ENCODE peak calls at places on chromosomes 7 and 10, in nine cellular contexts. M is AG04449, N is neural progenitor cell, A is osteocyte, O is GM10248, E is HFF-Myc, P is B cell, V is HCT116, L is endothelial cell. T is an unnamed sample.

GRCh38 chr7:115124409-115124939 is 202.6 kb downstream of the MDFIC start:
- DNase-seq in P (no peak), O (no peak), L (no peak), V (no peak), N (no peak), E (no peak), A (no peak), M (no peak), T (no peak)

GRCh38 chr7:22969010-22969431 is 44.9 kb downstream of the HYCC1 start:
- DNase-seq in P (no peak), O (no peak), A (no peak), L (no peak), M (no peak), V (no peak), N (no peak), E (no peak), T (no peak)

GRCh38 chr7:140586517-140586916 is 54.1 kb downstream of the DENND2A start:
- DNase-seq in O (no peak), N (no peak), M (no peak), P (no peak), L (no peak), V (no peak), E (no peak), A (no peak), T (no peak)

GRCh38 chr10:124095096-124095495 is 1.7 kb upstream of the CHST15 start:
- DNase-seq in P (no peak), O (no peak), L (peak), A (no peak), V (no peak), N (no peak), E (no peak), M (no peak), T (no peak)

GRCh38 chr7:148650232-148650858 is 48.4 kb upstream of the CUL1 start:
- DNase-seq in E (no peak), P (no peak), N (no peak), M (no peak), O (no peak), A (no peak), L (no peak), V (no peak), T (no peak)

GRCh38 chr10:113047963-113048781 is 98.1 kb downstream of the TCF7L2 start:
- DNase-seq in E (no peak), V (no peak), L (no peak), P (no peak), N (no peak), A (no peak), M (no peak), O (no peak), T (no peak)

GRCh38 chr10:43083764-43084163 is 6.9 kb downstream of the RET start:
- DNase-seq in P (no peak), N (no peak), V (no peak), A (no peak), O (no peak), L (no peak), M (no peak), E (no peak), T (no peak)

GRCh38 chr7:90948085-90948484 is 316.1 kb upstream of the FZD1 start:
- DNase-seq in P (no peak), V (no peak), E (no peak), O (no peak), L (no peak), N (no peak), A (no peak), M (no peak), T (no peak)

GRCh38 chr7:12385364-12385786 is 18.3 kb downstream of the VWDE start:
- DNase-seq in N (peak), O (no peak), L (no peak), M (no peak), P (no peak), A (no peak), V (no peak), E (no peak), T (no peak)

GRCh38 chr7:151736403-151736909 is 140.5 kb downstream of the PRKAG2 start:
- DNase-seq in L (peak), V (peak), O (no peak), N (peak), A (peak), M (peak), P (no peak), E (peak), T (no peak)

GRCh38 chr7:33933611-33934281 is 28.4 kb downstream of the BMPER start:
- DNase-seq in V (no peak), N (no peak), P (no peak), E (peak), O (no peak), M (peak), A (no peak), L (no peak), T (no peak)

GRCh38 chr7:95859434-95859833 is 87.1 kb downstream of the DYNC1I1 start:
- DNase-seq in N (peak), A (peak), E (no peak), O (no peak), M (peak), L (no peak), V (no peak), P (no peak), T (no peak)

GRCh38 chr10:114042895-114043531 is 653 bp upstream of the ADRB1 start:
- DNase-seq in M (no peak), E (no peak), P (peak), V (peak), A (no peak), O (peak), L (peak), N (peak), T (peak)

GRCh38 chr7:158546214-158546613 is 41.4 kb downstream of the PTPRN2 start:
- DNase-seq in M (no peak), A (no peak), N (no peak), O (no peak), E (no peak), V (no peak), L (no peak), P (no peak), T (no peak)

GRCh38 chr10:91603931-91604331 is 28.9 kb downstream of the PPP1R3C start:
- DNase-seq in A (no peak), L (no peak), E (no peak), O (no peak), M (no peak), N (no peak), P (no peak), V (no peak), T (no peak)

GRCh38 chr7:29881724-29882123 is 75.4 kb downstream of the WIPF3 start:
- DNase-seq in M (no peak), P (no peak), V (no peak), A (no peak), N (peak), E (no peak), L (peak), O (no peak), T (no peak)

GRCh38 chr10:102918817-102919236 is 733 bp downstream of the CNNM2 start:
- DNase-seq in P (peak), A (no peak), E (no peak), V (no peak), N (peak), L (no peak), O (peak), M (no peak), T (peak)

GRCh38 chr7:116225860-116226259 is 15.5 kb downstream of the TES start:
- DNase-seq in L (no peak), E (no peak), O (no peak), A (no peak), V (no peak), N (no peak), P (no peak), M (no peak), T (no peak)

GRCh38 chr10:114271014-114271778 is 32.1 kb downstream of the VWA2 start:
- DNase-seq in N (no peak), P (no peak), O (no peak), V (no peak), A (no peak), E (no peak), M (peak), L (no peak), T (no peak)

GRCh38 chr10:103781329-103782061 is 73.9 kb downstream of the SH3PXD2A start:
- DNase-seq in N (peak), E (peak), V (peak), M (peak), A (no peak), O (no peak), L (no peak), P (no peak), T (peak)

GRCh38 chr7:151174246-151175046 is 7.0 kb upstream of the GBX1 start:
- DNase-seq in L (no peak), N (no peak), V (no peak), A (peak), P (peak), E (no peak), M (no peak), O (no peak), T (peak)

GRCh38 chr10:63129888-63130287 is 3.2 kb upstream of the NRBF2 start:
- DNase-seq in P (no peak), V (no peak), E (no peak), N (peak), O (no peak), A (no peak), L (no peak), M (no peak), T (no peak)

GRCh38 chr10:63132651-63133055 is 475 bp upstream of the NRBF2 start:
- DNase-seq in V (no peak), P (no peak), N (no peak), M (no peak), O (no peak), L (no peak), A (no peak), E (no peak), T (no peak)

GRCh38 chr10:63137306-63137705 is 4.2 kb downstream of the NRBF2 start:
- DNase-seq in A (no peak), M (no peak), P (no peak), O (no peak), L (no peak), E (no peak), N (no peak), V (no peak), T (peak)

GRCh38 chr10:63133787-63134557 is 844 bp downstream of the NRBF2 start:
- DNase-seq in V (no peak), N (no peak), O (peak), A (no peak), L (no peak), P (peak), E (no peak), M (no peak), T (no peak)

GRCh38 chr10:63133056-63133786 is at the start of gene NRBF2:
- DNase-seq in V (peak), O (peak), L (peak), P (peak), E (peak), A (peak), M (peak), N (peak), T (peak)
- TF ChIP-seq CTCF in V (peak), O (no peak), L (no peak), P (peak), E (peak), A (peak), M (peak), N (peak), T (no peak)

DNA sequence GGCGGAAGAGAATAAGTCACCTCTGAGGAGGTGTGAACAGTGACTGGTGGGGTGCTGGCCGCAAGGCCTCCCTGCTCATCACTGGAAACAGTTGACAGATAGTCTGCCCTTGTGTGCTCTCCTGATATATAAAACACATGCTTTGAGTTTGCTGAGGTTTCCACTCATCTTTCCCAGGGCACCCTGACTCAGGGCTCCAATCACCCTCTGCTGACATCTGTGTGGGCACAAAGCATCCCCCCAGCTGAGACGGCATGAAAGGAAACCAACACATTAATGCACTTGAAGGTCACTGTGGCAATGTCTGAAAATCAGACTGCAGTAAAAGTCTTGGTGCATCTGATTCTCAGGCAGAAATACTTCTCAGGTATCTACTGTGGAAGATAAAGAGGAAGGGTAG is 49.8 kb downstream of the EPDR1 start:
- DNase-seq in V (no peak), E (no peak), P (no peak), A (no peak), N (no peak), L (no peak), O (no peak), M (no peak), T (no peak)
- TF ChIP-seq CTCF in V (no peak), E (no peak), P (no peak), A (no peak), N (no peak), L (no peak), O (no peak), M (no peak), T (no peak)

DNA sequence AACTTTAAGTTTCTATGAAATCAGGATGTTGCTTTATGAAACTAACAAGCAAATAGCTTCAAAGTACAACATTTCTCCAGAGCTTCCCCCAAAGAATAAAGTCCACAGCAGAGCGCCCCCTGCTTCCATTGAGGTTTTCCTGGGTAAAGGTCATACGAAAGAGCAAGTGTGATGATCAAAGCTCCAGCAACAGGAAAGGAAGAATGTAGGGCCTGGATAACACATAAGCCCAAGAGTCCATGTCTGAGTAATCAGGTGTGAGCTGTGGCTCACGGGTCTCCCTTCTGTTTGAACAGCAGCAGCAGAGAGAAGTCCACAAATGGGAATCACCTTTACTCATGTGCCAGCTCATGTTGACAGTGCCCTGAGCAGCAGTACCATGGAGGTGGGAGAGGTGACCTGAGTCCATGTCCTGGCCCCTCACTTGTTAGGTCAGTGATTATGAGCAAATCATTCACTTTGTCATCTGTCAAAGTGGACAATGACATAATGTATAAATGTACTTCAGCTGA is 50.5 kb downstream of the MRPL32 start:
- DNase-seq in V (no peak), L (no peak), A (no peak), O (no peak), E (no peak), P (no peak), N (no peak), M (no peak), T (no peak)
- TF ChIP-seq CTCF in V (peak), L (no peak), A (no peak), O (no peak), E (no peak), P (no peak), N (no peak), M (no peak), T (no peak)

GRCh38 chr7:50631100-50631499 is 65.9 kb upstream of the DDC start:
- DNase-seq in M (no peak), L (no peak), A (no peak), O (no peak), E (no peak), V (no peak), P (no peak), N (no peak), T (no peak)

GRCh38 chr7:50632561-50633413 is 67.6 kb upstream of the DDC start:
- DNase-seq in E (peak), A (no peak), N (peak), O (peak), L (peak), M (no peak), P (peak), V (peak), T (peak)

GRCh38 chr7:50629238-50629901 is 64.2 kb upstream of the DDC start:
- DNase-seq in M (no peak), N (no peak), A (no peak), E (no peak), P (no peak), V (no peak), O (no peak), L (no peak), T (no peak)

GRCh38 chr7:50633414-50633710 is 68.2 kb upstream of the DDC start:
- DNase-seq in P (no peak), L (no peak), O (no peak), N (no peak), V (no peak), M (no peak), A (no peak), E (no peak), T (no peak)

GRCh38 chr7:50631639-50632038 is 66.4 kb upstream of the DDC start:
- DNase-seq in E (no peak), N (no peak), V (no peak), L (no peak), M (no peak), A (no peak), O (no peak), P (no peak), T (no peak)
- TF ChIP-seq CTCF in E (no peak), N (no peak), V (no peak), L (no peak), M (no peak), A (no peak), O (no peak), P (no peak), T (no peak)

GRCh38 chr7:67636363-67637355 is 640.0 kb downstream of the TYW1 start:
- DNase-seq in L (no peak), N (peak), O (no peak), M (no peak), A (no peak), V (no peak), P (no peak), E (no peak), T (no peak)
- TF ChIP-seq CTCF in L (no peak), N (peak), O (no peak), M (no peak), A (no peak), V (no peak), P (no peak), E (no peak), T (no peak)

GRCh38 chr7:35035511-35035921 is 1.8 kb downstream of the DPY19L1 start:
- DNase-seq in L (no peak), N (peak), E (no peak), A (no peak), V (peak), M (no peak), O (peak), P (no peak), T (peak)
- TF ChIP-seq CTCF in L (no peak), N (peak), E (no peak), A (peak), V (peak), M (no peak), O (peak), P (no peak), T (no peak)

GRCh38 chr7:18693401-18693800 is 197.9 kb downstream of the HDAC9 start:
- DNase-seq in P (no peak), A (no peak), N (peak), V (peak), E (peak), M (peak), L (peak), O (no peak), T (no peak)
- TF ChIP-seq CTCF in P (no peak), A (peak), N (peak), V (peak), E (peak), M (peak), L (no peak), O (no peak), T (no peak)

DNA sequence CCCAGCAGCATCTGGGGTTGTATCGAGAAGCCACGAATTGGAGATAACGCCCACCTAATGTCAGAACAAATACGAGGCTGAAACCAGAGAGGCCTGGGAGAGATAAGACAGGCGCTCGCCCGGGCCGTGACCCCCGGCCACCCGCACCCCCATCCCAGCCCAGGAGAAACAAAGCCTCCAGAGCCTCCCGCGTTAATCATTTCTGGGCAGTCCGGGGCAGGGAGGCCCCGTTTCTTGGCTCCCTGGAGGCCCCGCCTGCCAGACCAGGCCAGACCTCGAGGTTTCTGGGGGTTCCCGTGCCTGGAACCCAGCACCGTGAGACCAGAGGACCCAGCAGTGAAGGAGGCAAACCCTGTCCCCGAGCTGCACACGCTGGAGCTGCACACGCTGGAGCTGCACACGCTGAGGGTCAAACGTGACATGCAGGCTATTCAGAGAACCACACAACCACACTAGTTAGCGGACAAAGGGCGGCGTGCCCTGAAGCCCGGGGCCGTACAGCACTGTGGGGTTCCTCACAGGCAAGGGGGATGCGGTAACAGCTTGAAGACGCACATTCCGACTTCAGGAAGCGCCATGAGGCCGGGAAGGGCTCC is 53.4 kb downstream of the FOXL3 start:
- DNase-seq in V (no peak), L (no peak), P (no peak), M (no peak), N (no peak), O (no peak), A (no peak), E (no peak), T (no peak)
- TF ChIP-seq CTCF in V (no peak), L (no peak), P (no peak), M (no peak), N (no peak), O (no peak), A (no peak), E (no peak), T (no peak)

GRCh38 chr10:45592432-45592831 is 80.1 kb downstream of the ZFAND4 start:
- DNase-seq in L (no peak), P (no peak), M (no peak), V (no peak), A (no peak), N (no peak), O (no peak), E (no peak), T (no peak)

GRCh38 chr10:45593938-45594275 is 78.7 kb downstream of the ZFAND4 start:
- DNase-seq in O (no peak), P (no peak), M (no peak), N (no peak), A (no peak), L (no peak), E (no peak), V (no peak), T (no peak)

GRCh38 chr10:45596556-45596955 is 76.0 kb downstream of the ZFAND4 start:
- DNase-seq in P (no peak), V (no peak), A (no peak), E (no peak), N (no peak), L (no peak), O (no peak), M (no peak), T (no peak)

GRCh38 chr10:45592926-45593325 is 79.6 kb downstream of the ZFAND4 start:
- DNase-seq in L (no peak), N (no peak), E (no peak), A (no peak), O (no peak), P (no peak), V (no peak), M (no peak), T (no peak)

GRCh38 chr10:45594276-45595157 is 78.1 kb downstream of the ZFAND4 start:
- DNase-seq in L (peak), P (peak), E (peak), A (peak), V (peak), N (peak), M (peak), O (peak), T (peak)
- TF ChIP-seq CTCF in L (no peak), P (no peak), E (no peak), A (no peak), V (no peak), N (peak), M (peak), O (no peak), T (no peak)

T was measured in activated CD8-positive, alpha-beta T cell treated with anti-CD3 and anti-CD28 coated beads for 36 hours.